ENCODE peak calls at places on chromosome 17, in eight cellular contexts. E is body of pancreas; N is midbrain; I is cardiac fibroblast; S is iris pigment epithelial cell; U is effector CD4-positive, alpha-beta T cell; B is activated CD8-positive, alpha-beta T cell treated with anti-CD3 and anti-CD28 coated beads, Interleukin-2, amount 10 ng/mL, durations not matched to agents 7 days and 5 days; T is AG04450. Q is an unnamed sample.

GRCh38 chr17:41627316-41628072 is 3.1 kb upstream of the KRT17 start:
- DNase-seq in E (no peak), S (no peak), B (no peak), T (no peak), N (no peak), U (no peak), I (no peak), Q (no peak)

GRCh38 chr17:12691173-12691572 is 25.5 kb downstream of the MYOCD start:
- DNase-seq in S (peak; percentile 14), T (no peak), N (no peak), E (no peak), U (no peak), I (peak; percentile 23), B (no peak), Q (no peak)

GRCh38 chr17:78925662-78926555 is 722 bp upstream of the TIMP2 start:
- DNase-seq in T (peak; percentile 70), B (no peak), I (peak; percentile 94), N (peak; percentile 48), E (peak; percentile 66), S (peak; percentile 94), U (no peak), Q (no peak)

GRCh38 chr17:80998388-80999223 is 7.0 kb downstream of the CHMP6 start:
- DNase-seq in B (no peak), U (no peak), I (no peak), E (no peak), S (no peak), N (no peak), T (no peak), Q (no peak)

GRCh38 chr17:68195667-68196393 is 52.0 kb upstream of the AMZ2 start:
- DNase-seq in E (no peak), I (no peak), T (no peak), B (peak; percentile 15), U (no peak), N (no peak), S (no peak), Q (no peak)

GRCh38 chr17:82299452-82299851 is 18.0 kb downstream of the CD7 start:
- DNase-seq in T (no peak), I (no peak), N (no peak), E (no peak), S (no peak), U (no peak), B (no peak), Q (no peak)

GRCh38 chr17:59154335-59154720 is 658 bp downstream of the SKA2 start:
- DNase-seq in I (peak; percentile 52), S (peak; percentile 51), B (peak; percentile 59), E (peak; percentile 25), T (no peak), N (peak; percentile 64), U (peak; percentile 17), Q (no peak)

GRCh38 chr17:8555062-8555461 is 75.5 kb downstream of the MYH10 start:
- DNase-seq in B (no peak), N (no peak), E (no peak), S (peak; percentile 88), T (no peak), U (no peak), I (no peak), Q (no peak)

GRCh38 chr17:61635913-61636432 is 45.0 kb upstream of the NACA2 start:
- DNase-seq in U (peak; percentile 33), B (peak; percentile 75), T (peak; percentile 29), N (no peak), E (peak; percentile 27), I (peak; percentile 74), S (peak; percentile 61), Q (peak; percentile 35)

Q was measured in naive thymus-derived CD8-positive, alpha-beta T cell.